ENCODE peak calls at places on chromosomes 2 and 18, in nine cellular contexts. B is WTC11, Y is fibroblast of the aortic adventitia, H is GM13977, K is epithelial cell of esophagus, N is fibroblast of mammary gland, C is heart left ventricle, R is mesothelial cell of epicardium, D is GM10248. X is an unnamed sample.
A peak's percentile ranks its signal among the peaks of the same experiment; 100 is the strongest.

GRCh38 chr18:69935319-69936190 is 12.1 kb downstream of the CD226 start:
- DNase-seq in R (no peak), D (peak; percentile 38), B (no peak), H (no peak), C (no peak), Y (no peak), N (peak; percentile 33), K (peak; percentile 49), X (no peak)

GRCh38 chr2:203579730-203580129 is 44.6 kb upstream of the RAPH1 start:
- DNase-seq in N (no peak), K (no peak), B (no peak), H (no peak), D (no peak), R (no peak), Y (no peak), C (no peak), X (no peak)

GRCh38 chr18:37019157-37019571 is 190.2 kb downstream of the KIAA1328 start:
- DNase-seq in Y (no peak), R (no peak), D (no peak), B (no peak), K (peak; percentile 82), N (peak; percentile 8), C (no peak), H (no peak), X (peak; percentile 5)

GRCh38 chr2:176536739-176537138 is 267.5 kb downstream of the MTX2 start:
- DNase-seq in B (no peak), K (peak; percentile 81), R (no peak), H (no peak), D (no peak), N (peak; percentile 57), C (no peak), Y (no peak), X (no peak)

GRCh38 chr2:120783371-120783791 is 47.7 kb downstream of the GLI2 start:
- DNase-seq in B (no peak), H (no peak), K (no peak), C (no peak), N (peak; percentile 44), Y (peak; percentile 75), R (no peak), D (no peak), X (no peak)

GRCh38 chr2:233408366-233409285 is 54.3 kb downstream of the DGKD start:
- DNase-seq in C (no peak), Y (no peak), B (no peak), D (no peak), N (no peak), R (no peak), K (no peak), H (no peak), X (no peak)

GRCh38 chr2:121561617-121562268 is 31.1 kb downstream of the RNU4ATAC start:
- DNase-seq in K (no peak), H (no peak), N (peak; percentile 21), B (no peak), D (no peak), R (no peak), Y (peak; percentile 75), C (no peak), X (no peak)

GRCh38 chr18:37385846-37386435 is 179.7 kb downstream of the CELF4 start:
- DNase-seq in C (no peak), R (no peak), K (peak; percentile 33), Y (peak; percentile 60), B (no peak), N (peak; percentile 48), H (peak; percentile 67), D (peak; percentile 53), X (no peak)

GRCh38 chr2:47801118-47801517 is 18.2 kb downstream of the MSH6 start:
- DNase-seq in R (no peak), N (no peak), B (no peak), Y (no peak), C (no peak), D (no peak), H (no peak), K (no peak), X (no peak)

DNA sequence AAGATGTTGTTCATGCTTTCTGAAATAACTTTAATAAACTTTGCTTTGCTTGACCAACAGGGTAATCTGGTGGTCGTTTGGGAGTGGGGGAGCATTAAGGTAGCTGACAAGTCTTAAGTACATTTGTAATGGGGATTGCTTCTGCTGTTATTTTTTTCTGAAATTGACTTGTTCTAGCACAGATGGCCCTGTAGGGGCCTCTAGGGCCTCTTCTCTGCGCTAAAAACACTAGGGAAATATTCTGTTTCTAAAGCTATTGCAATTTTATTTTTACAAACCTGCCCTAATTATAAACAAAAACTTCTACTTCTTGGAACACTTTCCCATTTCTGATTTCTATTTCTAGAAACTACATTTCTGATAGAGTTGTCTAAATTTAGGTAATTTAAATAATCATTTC is 191.3 kb upstream of the KCNJ3 start:
- DNase-seq in H (no peak), R (no peak), C (no peak), N (no peak), B (no peak), Y (no peak), D (peak; percentile 10), K (no peak), X (no peak)
- TF ChIP-seq CTCF in H (no peak), R (no peak), C (no peak), N (no peak), B (no peak), Y (no peak), D (no peak), K (no peak), X (no peak)

GRCh38 chr18:31565345-31565744 is 26.3 kb upstream of the TTR start:
- DNase-seq in B (no peak), R (no peak), K (no peak), H (no peak), D (no peak), C (no peak), Y (no peak), N (no peak), X (no peak)

GRCh38 chr18:31566576-31567306 is 24.9 kb upstream of the TTR start:
- DNase-seq in N (no peak), B (no peak), H (no peak), K (no peak), Y (no peak), C (no peak), D (no peak), R (no peak), X (no peak)

GRCh38 chr18:31562726-31563125 is 29.0 kb upstream of the TTR start:
- DNase-seq in H (no peak), Y (no peak), N (no peak), D (no peak), R (no peak), K (no peak), B (no peak), C (no peak), X (no peak)

GRCh38 chr18:31565782-31566512 is 25.7 kb upstream of the TTR start:
- DNase-seq in N (no peak), D (no peak), B (no peak), H (no peak), Y (no peak), C (no peak), K (no peak), R (no peak), X (no peak)

DNA sequence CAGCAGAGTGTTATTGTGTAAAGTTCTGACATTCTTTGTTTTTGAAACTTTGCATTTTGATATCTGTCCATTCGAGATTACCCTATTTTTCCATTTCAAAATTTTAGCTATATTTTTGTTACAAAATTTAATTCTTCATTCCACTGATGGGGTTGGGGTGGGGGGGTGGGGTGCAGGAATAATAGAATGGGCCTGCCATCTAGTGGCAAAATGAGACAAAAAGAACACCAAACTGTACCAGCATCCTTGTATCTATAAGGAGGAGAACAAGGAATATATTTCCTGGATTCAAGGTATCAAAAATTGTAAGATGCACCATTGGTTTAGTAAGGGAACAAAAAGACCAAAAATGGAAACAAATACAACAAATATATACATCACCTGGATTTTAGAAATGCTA is 27.9 kb upstream of the TTR start:
- DNase-seq in K (peak; percentile 18), Y (no peak), D (peak; percentile 21), H (no peak), R (no peak), N (no peak), C (no peak), B (no peak), X (no peak)
- TF ChIP-seq CTCF in K (no peak), Y (no peak), D (peak; percentile 7), H (peak; percentile 41), R (no peak), N (no peak), C (peak; percentile 22), B (no peak), X (no peak)

DNA sequence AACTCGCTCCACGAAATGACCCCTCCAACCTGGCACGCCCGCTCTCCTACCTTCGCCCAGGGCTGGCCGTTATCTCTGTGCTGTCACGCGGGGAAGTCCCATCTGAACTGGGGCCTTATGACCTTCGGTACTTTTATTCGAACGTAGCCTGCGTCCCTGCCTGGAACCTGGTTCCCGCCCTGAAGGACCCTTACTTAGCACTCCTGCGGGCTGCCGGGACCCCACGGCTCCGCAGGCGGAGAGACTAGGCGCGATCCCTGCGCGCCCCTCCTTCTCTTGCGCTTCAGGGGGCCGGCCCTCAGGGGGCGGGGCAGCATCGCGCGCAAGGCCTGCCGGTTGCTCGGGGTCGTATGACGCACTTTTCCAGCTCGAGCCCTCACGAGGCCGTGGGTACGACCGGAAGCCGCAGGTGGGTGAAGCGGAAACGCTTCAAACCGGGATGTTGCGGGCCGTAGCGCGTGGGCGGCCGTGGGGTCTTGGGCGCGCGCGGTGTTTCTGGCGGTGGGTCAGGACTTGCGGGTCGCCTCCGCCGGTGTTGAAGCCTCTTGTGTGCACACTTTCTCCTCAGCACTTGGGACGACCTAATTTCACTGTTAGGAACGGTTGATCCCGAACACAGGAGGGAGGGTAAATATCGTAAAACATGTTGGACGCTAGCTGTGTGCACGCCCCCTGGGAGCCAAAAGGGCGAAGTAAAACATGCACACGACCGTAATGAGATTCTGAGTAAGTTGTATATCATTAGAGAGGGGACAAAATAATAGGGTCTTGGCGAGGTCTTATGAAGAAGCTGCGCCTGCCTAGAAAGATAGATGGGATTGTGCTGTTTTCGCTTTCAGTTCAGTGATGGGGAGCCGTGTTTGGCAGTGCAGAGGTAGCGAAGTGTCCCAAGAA is at the start of the genes LIPT1 and TSGA10:
- DNase-seq in R (peak; percentile 74), N (peak; percentile 87), C (peak; percentile 94), H (peak; percentile 92), D (peak; percentile 95), Y (peak; percentile 88), B (peak; percentile 80), K (peak; percentile 90), X (peak; percentile 77)
- TF ChIP-seq CTCF in R (no peak), N (peak; percentile 1), C (peak; percentile 10), H (no peak), D (no peak), Y (no peak), B (no peak), K (peak; percentile 25), X (no peak)

DNA sequence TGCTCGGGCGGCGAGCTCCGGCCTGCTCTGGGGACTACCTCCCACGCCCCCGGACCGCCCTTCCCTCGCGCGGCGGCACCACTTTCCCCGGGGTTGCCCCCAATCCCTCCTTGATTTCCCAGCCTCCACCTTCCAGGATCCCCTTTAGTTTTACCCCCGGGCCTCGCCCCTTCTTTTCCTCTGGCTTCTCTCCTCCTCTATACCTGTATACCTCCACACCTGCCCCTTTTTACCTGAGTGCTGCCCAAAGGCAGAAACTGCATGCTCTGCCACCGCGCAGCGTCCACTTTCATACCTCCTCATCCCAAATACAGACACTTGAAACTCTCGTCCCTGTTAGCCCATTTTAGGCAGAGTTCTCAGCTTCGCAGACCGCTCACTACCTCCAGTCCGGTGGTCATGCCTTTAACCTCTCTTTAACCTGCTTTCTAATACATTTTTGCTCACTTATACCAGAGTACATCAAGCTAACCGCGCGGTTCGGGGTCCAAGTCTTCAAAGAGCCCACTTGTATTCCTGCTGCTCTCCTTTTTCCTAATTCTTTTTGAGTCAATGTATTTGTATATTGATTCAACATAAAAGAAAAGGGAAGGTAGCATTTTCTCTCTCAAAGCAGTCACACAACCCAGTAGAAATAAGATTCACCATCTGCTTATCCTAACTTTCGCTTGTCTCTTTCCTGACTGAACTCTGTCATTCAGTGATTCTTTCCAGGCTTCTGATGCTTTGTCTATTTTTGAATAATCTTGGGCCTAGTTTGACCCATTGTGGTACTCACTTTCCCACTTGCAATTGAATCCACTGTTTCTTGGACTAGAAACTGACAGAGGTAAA is 900 bp downstream of the SPOPL start:
- DNase-seq in C (no peak), N (no peak), H (no peak), Y (no peak), R (no peak), K (peak; percentile 48), B (no peak), D (no peak), X (no peak)
- TF ChIP-seq CTCF in C (no peak), N (no peak), H (no peak), Y (no peak), R (no peak), K (no peak), B (no peak), D (no peak), X (no peak)